ENCODE peak calls at places on chromosomes 16 and 17, in four cellular contexts. T is A673; V is stimulated activated naive CD8-positive, alpha-beta T cell treated with anti-CD3 and anti-CD28 coated beads, Interleukin-15, Interleukin-2, amounts not matched to agents 100 U/mL and 50 U/mL, for 24 hours; C is Caco-2. Q is an unnamed sample.

GRCh38 chr17:45749831-45750335 is 34.2 kb upstream of the CRHR1 start:
- DNase-seq in T (no peak), V (no peak), C (no peak), Q (no peak)

GRCh38 chr17:81822996-81823799 is 9.9 kb downstream of the MCRIP1 start:
- DNase-seq in T (no peak), V (no peak), C (no peak), Q (no peak)

GRCh38 chr17:73754886-73755285 is 110.6 kb upstream of the SDK2 start:
- DNase-seq in T (no peak), V (no peak), C (no peak), Q (no peak)

GRCh38 chr16:75000481-75001081 is 1.8 kb downstream of the ZNRF1 start:
- DNase-seq in T (no peak), V (no peak), C (no peak), Q (no peak)

GRCh38 chr16:9016824-9017223 is 53.1 kb upstream of the USP7 start:
- DNase-seq in T (no peak), V (no peak), C (no peak), Q (no peak)

GRCh38 chr17:2240541-2240940 is 63.0 kb downstream of the SMG6 start:
- DNase-seq in T (no peak), V (no peak), C (no peak), Q (no peak)

GRCh38 chr16:3665508-3665907 is 11.0 kb downstream of the DNASE1 start:
- DNase-seq in T (no peak), V (no peak), C (no peak), Q (no peak)

GRCh38 chr16:21184834-21185233 is 26.4 kb downstream of the LDAF1 start:
- DNase-seq in T (no peak), V (peak), C (no peak), Q (no peak)

GRCh38 chr17:14321476-14321949 is 20.6 kb downstream of the HS3ST3B1 start:
- DNase-seq in T (no peak), V (no peak), C (no peak), Q (peak)

GRCh38 chr16:57349212-57350031 is 9.2 kb upstream of the CCL22 start:
- DNase-seq in T (no peak), V (peak), C (no peak), Q (no peak)

GRCh38 chr17:17567631-17568030 is 23.9 kb downstream of the PEMT start:
- DNase-seq in T (no peak), V (no peak), C (no peak), Q (no peak)

GRCh38 chr17:43882761-43883415 is 24.4 kb downstream of the MPP2 start:
- DNase-seq in T (no peak), V (no peak), C (no peak), Q (no peak)

GRCh38 chr16:70694088-70694487 is 8.2 kb upstream of the MTSS2 start:
- DNase-seq in T (no peak), V (no peak), C (peak), Q (no peak)

GRCh38 chr17:81591971-81592370 is 39.8 kb upstream of the FAAP100 start:
- DNase-seq in T (no peak), V (no peak), C (no peak), Q (no peak)

GRCh38 chr17:45018514-45019176 is 32.8 kb downstream of the DCAKD start:
- DNase-seq in T (no peak), V (peak), C (no peak), Q (no peak)

GRCh38 chr16:77574867-77575619 is 140.2 kb upstream of the ADAMTS18 start:
- DNase-seq in T (no peak), V (no peak), C (no peak), Q (no peak)

GRCh38 chr17:41125064-41125463 is 1.1 kb upstream of the KRTAP4-12 start:
- DNase-seq in T (no peak), V (no peak), C (no peak), Q (no peak)

GRCh38 chr17:27733771-27734170 is 66.6 kb downstream of the NOS2 start:
- DNase-seq in T (no peak), V (no peak), C (no peak), Q (no peak)

GRCh38 chr17:72580321-72581127 is 459.7 kb downstream of the SOX9 start:
- DNase-seq in T (no peak), V (no peak), C (peak), Q (peak)